ENCODE peak calls at places on chromosome 5, in six cellular contexts. P, F, B, G, C and W are unnamed samples.

GRCh38 chr5:75536147-75536546 is 24.5 kb downstream of the POLK start:
- DNase-seq in P (no peak), F (no peak), B (no peak), G (no peak), C (no peak), W (no peak)

GRCh38 chr5:151870820-151871219 is 53.8 kb downstream of the GLRA1 start:
- DNase-seq in P (peak; percentile 77), F (peak; percentile 15), B (no peak), G (no peak), C (peak; percentile 18), W (peak; percentile 90)

GRCh38 chr5:16880547-16880946 is 55.5 kb downstream of the MYO10 start:
- DNase-seq in P (no peak), F (no peak), B (no peak), G (no peak), C (no peak), W (no peak)

GRCh38 chr5:109299557-109299956 is 110.2 kb downstream of the PJA2 start:
- DNase-seq in P (no peak), F (no peak), B (no peak), G (no peak), C (no peak), W (no peak)

GRCh38 chr5:137478043-137478442 is 21.1 kb downstream of the SPOCK1 start:
- DNase-seq in P (no peak), F (no peak), B (no peak), G (no peak), C (no peak), W (no peak)

GRCh38 chr5:176630681-176631222 is 277 bp downstream of the EIF4E1B start:
- DNase-seq in P (no peak), F (no peak), B (no peak), G (no peak), C (no peak), W (no peak)

GRCh38 chr5:143434261-143435206 is 31.0 kb upstream of the NR3C1 start:
- DNase-seq in P (no peak), F (no peak), B (peak; percentile 34), G (peak; percentile 75), C (no peak), W (peak; percentile 22)

GRCh38 chr5:121962347-121962670 is 534 bp downstream of the SRFBP1 start:
- DNase-seq in P (no peak), F (no peak), B (no peak), G (no peak), C (peak; percentile 15), W (peak; percentile 23)

GRCh38 chr5:163108351-163108750 is 329.0 kb upstream of the CCNG1 start:
- DNase-seq in P (no peak), F (no peak), B (no peak), G (no peak), C (no peak), W (no peak)

GRCh38 chr5:115246361-115246991 is 16.2 kb downstream of the PGGT1B start:
- DNase-seq in P (peak; percentile 47), F (peak; percentile 32), B (no peak), G (peak; percentile 41), C (peak; percentile 23), W (no peak)

GRCh38 chr5:147567917-147568598 is 58.2 kb upstream of the DPYSL3 start:
- DNase-seq in P (peak; percentile 83), F (peak; percentile 11), B (no peak), G (no peak), C (no peak), W (peak; percentile 11)

GRCh38 chr5:72613515-72613914 is 106.3 kb upstream of the ZNF366 start:
- DNase-seq in P (no peak), F (no peak), B (no peak), G (no peak), C (no peak), W (no peak)

GRCh38 chr5:133316346-133317343 is 264.8 kb downstream of the HSPA4 start:
- DNase-seq in P (no peak), F (no peak), B (no peak), G (no peak), C (no peak), W (no peak)

GRCh38 chr5:37478086-37478485 is 99.0 kb downstream of the WDR70 start:
- DNase-seq in P (no peak), F (no peak), B (no peak), G (no peak), C (no peak), W (no peak)

GRCh38 chr5:67085616-67086015 is 111.0 kb downstream of the CD180 start:
- DNase-seq in P (no peak), F (no peak), B (no peak), G (no peak), C (no peak), W (no peak)

GRCh38 chr5:126100767-126101166 is 322.4 kb upstream of the GRAMD2B start:
- DNase-seq in P (no peak), F (peak; percentile 21), B (no peak), G (no peak), C (no peak), W (no peak)

GRCh38 chr5:93735378-93735777 is 6.0 kb downstream of the POU5F2 start:
- DNase-seq in P (no peak), F (peak; percentile 27), B (no peak), G (no peak), C (no peak), W (peak; percentile 91)

GRCh38 chr5:95836544-95836943 is 14.0 kb upstream of the GLRX start:
- DNase-seq in P (no peak), F (no peak), B (no peak), G (no peak), C (no peak), W (no peak)

GRCh38 chr5:67426961-67427630 is 230.5 kb upstream of the CD180 start:
- DNase-seq in P (peak; percentile 87), F (no peak), B (no peak), G (no peak), C (no peak), W (no peak)

GRCh38 chr5:170313344-170313743 is 15.8 kb upstream of the LCP2 start:
- DNase-seq in P (no peak), F (no peak), B (no peak), G (peak; percentile 56), C (no peak), W (no peak)

GRCh38 chr5:8188874-8189588 is 320.1 kb downstream of the MTRR start:
- DNase-seq in P (no peak), F (no peak), B (no peak), G (no peak), C (no peak), W (no peak)

GRCh38 chr5:144460608-144461007 is 289.9 kb downstream of the KCTD16 start:
- DNase-seq in P (no peak), F (no peak), B (no peak), G (no peak), C (no peak), W (no peak)

GRCh38 chr5:148335259-148335658 is at the start of gene SPINK9:
- DNase-seq in P (no peak), F (no peak), B (no peak), G (no peak), C (no peak), W (no peak)